ENCODE peak calls at places on chromosomes 6 and 20, in six cellular contexts. U, N, M, W, T and F are unnamed samples.

GRCh38 chr20:24158271-24158670 is 169.7 kb upstream of the GGTLC1 start:
- DNase-seq in U (no peak), N (no peak), M (no peak), W (no peak), T (no peak), F (no peak)

GRCh38 chr20:59783020-59784010 is 150.1 kb downstream of the SYCP2 start:
- DNase-seq in U (peak; percentile 53), N (peak; percentile 39), M (no peak), W (peak; percentile 51), T (peak; percentile 66), F (peak; percentile 89)

GRCh38 chr20:63696311-63696627 is 183 bp upstream of the TNFRSF6B start:
- DNase-seq in U (no peak), N (peak; percentile 33), M (peak; percentile 66), W (peak; percentile 42), T (peak; percentile 60), F (peak; percentile 88)

GRCh38 chr6:131430531-131430930 is 142.5 kb upstream of the ARG1 start:
- DNase-seq in U (no peak), N (no peak), M (no peak), W (no peak), T (no peak), F (no peak)

GRCh38 chr6:80382796-80383195 is 276.3 kb downstream of the BCKDHB start:
- DNase-seq in U (no peak), N (no peak), M (no peak), W (no peak), T (no peak), F (no peak)

GRCh38 chr20:20941468-20941889 is 164.7 kb downstream of the LINC00237 start:
- DNase-seq in U (no peak), N (no peak), M (no peak), W (no peak), T (no peak), F (no peak)

GRCh38 chr20:49339123-49339522 is 61.3 kb upstream of the ZNFX1 start:
- DNase-seq in U (no peak), N (no peak), M (no peak), W (no peak), T (no peak), F (no peak)

GRCh38 chr20:59483481-59483880 is 120.9 kb upstream of the PHACTR3 start:
- DNase-seq in U (no peak), N (no peak), M (no peak), W (no peak), T (no peak), F (peak; percentile 68)

GRCh38 chr6:128929869-128930268 is 46.9 kb downstream of the LAMA2 start:
- DNase-seq in U (no peak), N (no peak), M (no peak), W (no peak), T (no peak), F (no peak)

GRCh38 chr6:169246445-169246844 is 7.2 kb downstream of the THBS2 start:
- DNase-seq in U (no peak), N (no peak), M (peak; percentile 51), W (no peak), T (no peak), F (no peak)

GRCh38 chr20:49478754-49479689 is 3.4 kb downstream of the KCNB1 start:
- DNase-seq in U (no peak), N (no peak), M (no peak), W (no peak), T (no peak), F (no peak)

GRCh38 chr6:63571883-63572732 is at the start of the genes LOC128125822 and PTP4A1:
- DNase-seq in U (peak; percentile 98), N (peak; percentile 98), M (peak; percentile 99), W (peak; percentile 90), T (peak; percentile 98), F (peak; percentile 100)

GRCh38 chr6:63573899-63574553 is 1.7 kb downstream of the LOC128125822 start:
- DNase-seq in U (peak; percentile 63), N (no peak), M (no peak), W (no peak), T (peak; percentile 57), F (no peak)

GRCh38 chr6:63573140-63573898 is 1.0 kb downstream of the LOC128125822 start:
- DNase-seq in U (peak; percentile 92), N (peak; percentile 77), M (peak; percentile 88), W (peak; percentile 20), T (peak; percentile 93), F (peak; percentile 97)

GRCh38 chr6:63571382-63571882 is 848 bp upstream of the LOC128125822 start:
- DNase-seq in U (no peak), N (no peak), M (no peak), W (no peak), T (no peak), F (no peak)

DNA sequence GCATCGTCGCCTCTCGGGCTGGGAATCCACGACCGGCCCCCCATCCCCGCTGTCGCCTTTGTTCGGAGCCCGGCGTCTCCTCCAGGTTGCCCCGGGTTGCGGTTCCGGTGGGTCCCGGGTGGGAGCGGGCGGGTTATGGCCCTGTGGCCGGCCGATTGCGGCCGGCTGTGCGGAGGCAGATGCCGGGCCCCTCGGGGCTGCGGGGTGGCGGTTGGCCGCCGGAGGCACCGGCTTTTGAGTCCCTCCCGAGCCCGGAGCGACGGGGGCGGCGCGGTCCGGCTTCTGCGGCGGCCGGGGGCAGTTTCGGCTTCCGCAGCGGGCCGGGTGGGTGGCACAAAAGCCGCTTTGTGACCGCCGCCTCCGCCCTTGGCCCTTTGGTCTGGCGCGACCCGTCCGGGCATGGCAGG is 456 bp downstream of the LOC128125822 start:
- DNase-seq in U (no peak), N (no peak), M (no peak), W (no peak), T (no peak), F (no peak)
- TF ChIP-seq POLR2A in U (no peak), N (no peak), M (no peak), W (no peak), T (no peak), F (no peak)

DNA sequence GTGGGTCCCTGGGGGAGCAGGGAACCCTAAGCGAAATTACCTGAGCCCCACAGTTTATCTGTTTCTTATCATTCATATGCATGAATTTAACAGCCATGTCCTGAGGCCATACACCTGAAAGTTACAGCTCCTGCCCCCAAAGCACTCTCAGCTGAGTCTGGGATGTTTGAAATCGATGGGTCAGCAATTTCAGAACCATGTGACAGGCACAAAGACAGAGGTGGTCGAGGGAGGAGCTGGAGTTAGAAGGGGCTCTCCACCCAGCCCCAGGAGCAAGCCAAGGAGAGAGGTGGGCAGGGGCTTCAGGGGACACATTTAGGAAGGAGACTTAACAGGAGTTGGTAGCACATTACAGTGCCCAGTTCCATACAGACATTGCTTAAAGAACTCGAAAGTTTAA is 14.9 kb downstream of the TTBK1 start:
- DNase-seq in U (no peak), N (no peak), M (no peak), W (no peak), T (no peak), F (no peak)
- TF ChIP-seq POLR2A in U (no peak), N (no peak), M (no peak), W (no peak), T (no peak), F (no peak)

DNA sequence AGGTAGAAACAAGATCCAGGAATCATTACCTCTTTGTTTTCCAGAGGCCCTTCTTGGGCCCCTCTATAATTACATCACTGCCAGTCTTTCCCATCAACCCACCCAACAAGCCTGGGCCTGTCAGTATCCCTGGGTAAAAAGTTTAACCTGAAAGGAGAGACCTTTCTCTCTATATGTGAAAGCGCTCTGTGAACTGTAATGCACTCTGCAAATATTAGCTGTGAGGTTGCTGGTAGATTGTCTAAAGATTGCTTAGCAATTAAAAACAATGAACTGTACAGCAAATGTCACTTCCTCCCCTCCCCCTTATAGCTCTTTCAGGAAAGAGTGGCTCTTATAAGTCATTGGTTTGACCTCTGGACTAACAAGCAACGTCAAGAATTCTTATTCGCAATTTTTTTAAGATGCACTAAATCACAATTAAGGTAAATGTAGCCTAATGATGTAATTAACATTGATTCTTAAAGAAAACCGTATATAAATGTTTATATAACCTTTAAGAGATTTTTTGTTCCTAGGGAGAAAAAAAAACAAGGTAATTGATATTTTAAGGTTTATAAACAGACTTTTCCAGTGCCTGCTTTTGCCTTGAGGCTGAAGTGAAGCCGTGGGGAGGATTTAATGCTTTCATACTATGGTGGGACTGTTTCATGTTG is 18.4 kb downstream of the ECT2L start:
- DNase-seq in U (no peak), N (no peak), M (no peak), W (no peak), T (no peak), F (no peak)
- TF ChIP-seq POLR2A in U (no peak), N (no peak), M (no peak), W (no peak), T (no peak), F (no peak)

DNA sequence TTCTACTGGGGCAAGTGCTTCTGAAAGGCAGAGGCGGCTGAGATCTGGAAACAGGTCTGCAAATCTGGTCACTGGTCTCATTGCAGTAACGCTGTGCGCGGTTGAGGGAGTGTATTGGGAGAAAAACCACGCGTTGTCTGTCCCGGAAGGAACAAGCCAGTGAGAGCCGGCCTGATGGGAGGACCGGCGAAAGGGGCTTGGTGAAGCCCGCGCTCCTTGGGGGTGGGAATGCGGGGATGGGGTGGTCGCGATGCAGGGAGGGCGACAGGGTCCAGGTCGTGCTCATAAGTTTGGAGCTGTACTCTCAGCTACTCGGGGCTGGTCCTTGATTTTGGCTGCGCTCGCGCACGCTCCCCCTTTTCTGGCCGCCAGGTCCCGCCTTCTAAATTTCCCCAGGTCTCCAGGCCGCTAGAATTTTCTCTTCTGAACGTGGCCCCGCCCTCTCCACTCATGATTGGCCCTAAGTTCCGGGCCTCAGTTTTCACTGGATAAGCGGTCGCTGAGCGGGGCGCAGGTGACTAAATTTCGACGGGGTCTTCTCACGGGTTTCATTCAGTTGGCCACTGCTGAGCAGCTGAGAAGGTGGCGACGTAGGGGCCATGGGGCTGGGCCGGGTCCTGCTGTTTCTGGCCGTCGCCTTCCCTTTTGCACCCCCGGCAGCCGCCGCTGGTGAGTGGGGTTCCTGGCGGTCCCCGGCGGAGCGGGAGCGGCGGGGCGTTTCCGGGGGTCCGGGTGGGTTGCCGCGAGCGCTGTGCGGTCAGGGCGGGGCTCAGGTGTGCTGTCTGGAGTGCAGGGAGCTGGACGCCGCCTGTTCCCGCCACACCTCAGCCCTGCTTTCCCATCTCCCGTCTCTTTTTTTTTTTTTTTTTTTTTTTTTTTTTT is at the start of gene MICB:
- DNase-seq in U (peak; percentile 75), N (peak; percentile 65), M (peak; percentile 83), W (no peak), T (peak; percentile 85), F (peak; percentile 96)
- TF ChIP-seq POLR2A in U (no peak), N (no peak), M (no peak), W (peak; percentile 56), T (peak; percentile 55), F (no peak)